ENCODE peak calls at places on chromosomes 4 and X, in ten cellular contexts. X is tibial nerve, Z is fibroblast of the aortic adventitia, U is HL-60, O is endodermal cell, E is IMR-90, Y is testis, M is ovary, P is SK-N-SH, V is epithelial cell of esophagus. A is an unnamed sample.

GRCh38 chr4:11106769-11107168 is 321.9 kb downstream of the HS3ST1 start:
- DNase-seq in P (no peak), M (no peak), U (peak; percentile 55), Y (no peak), X (no peak), Z (peak; percentile 51), V (peak; percentile 44), E (no peak), O (no peak), A (no peak)

GRCh38 chr4:2135083-2135482 is 76.0 kb downstream of the NAT8L start:
- DNase-seq in O (no peak), Z (peak; percentile 22), X (no peak), M (no peak), P (peak; percentile 49), Y (no peak), V (no peak), E (peak; percentile 49), U (peak; percentile 28), A (no peak)

GRCh38 chr4:96315815-96316214 is 475.9 kb downstream of the PDHA2 start:
- DNase-seq in E (no peak), O (no peak), Z (no peak), V (peak; percentile 17), P (no peak), M (no peak), Y (no peak), X (no peak), U (no peak), A (no peak)

GRCh38 chr4:158172558-158173258 is at the start of gene GASK1B:
- DNase-seq in E (peak; percentile 64), X (peak; percentile 23), O (peak; percentile 70), Z (peak; percentile 87), P (peak; percentile 47), V (peak; percentile 69), M (peak; percentile 37), U (no peak), Y (peak; percentile 74), A (no peak)

GRCh38 chr4:77347341-77347740 is 190.3 kb downstream of the CCNG2 start:
- DNase-seq in M (no peak), Y (no peak), Z (no peak), V (no peak), U (peak; percentile 25), O (no peak), E (no peak), X (no peak), P (no peak), A (no peak)

GRCh38 chr4:16026155-16026761 is 57.6 kb downstream of the PROM1 start:
- DNase-seq in O (no peak), P (peak; percentile 39), Y (peak; percentile 41), V (peak; percentile 69), M (no peak), E (peak; percentile 61), X (no peak), U (peak; percentile 14), Z (peak; percentile 78), A (no peak)

GRCh38 chr4:139607302-139608060 is 51.5 kb upstream of the SETD7 start:
- DNase-seq in U (no peak), E (no peak), Y (no peak), P (no peak), X (no peak), Z (peak; percentile 27), M (no peak), V (peak; percentile 31), O (no peak), A (no peak)

GRCh38 chr4:186727149-186727976 is 3.7 kb upstream of the FAT1 start:
- DNase-seq in O (no peak), M (no peak), E (peak; percentile 47), P (no peak), X (no peak), U (no peak), Y (no peak), Z (no peak), V (peak; percentile 60), A (no peak)

GRCh38 chr4:73019462-73020047 is 50.0 kb downstream of the COX18 start:
- DNase-seq in X (no peak), Y (peak; percentile 27), E (peak; percentile 47), U (no peak), P (peak; percentile 49), Z (peak; percentile 76), O (no peak), V (peak; percentile 48), M (no peak), A (no peak)

GRCh38 chrX:65528705-65529340 is 5.8 kb downstream of the LAS1L start:
- DNase-seq in M (peak; percentile 62), P (peak; percentile 74), E (peak; percentile 10), U (no peak), Y (peak; percentile 59), O (peak; percentile 91), Z (peak; percentile 32), X (no peak), V (peak; percentile 22), A (peak; percentile 66)

GRCh38 chrX:10545882-10546281 is 74.5 kb downstream of the MID1 start:
- DNase-seq in Y (no peak), X (no peak), M (no peak), V (no peak), U (no peak), O (no peak), P (no peak), Z (no peak), E (no peak), A (no peak)
- TF ChIP-seq CTCF in Y (no peak), X (no peak), M (no peak), V (no peak), U (no peak), O (no peak), P (no peak), Z (no peak), E (no peak), A (no peak)

GRCh38 chr4:127188847-127189246 is 443.9 kb upstream of the INTU start:
- DNase-seq in V (peak; percentile 26), E (peak; percentile 25), M (no peak), P (no peak), O (peak; percentile 48), X (no peak), Z (no peak), Y (no peak), U (no peak), A (no peak)
- TF ChIP-seq CTCF in V (no peak), E (peak; percentile 23), M (no peak), P (peak; percentile 35), O (peak; percentile 71), X (no peak), Z (no peak), Y (no peak), U (no peak), A (no peak)

GRCh38 chr4:7157140-7157488 is 35.2 kb upstream of the SORCS2 start:
- DNase-seq in M (no peak), O (no peak), Z (no peak), U (no peak), V (no peak), E (no peak), Y (no peak), P (peak; percentile 76), X (peak; percentile 6), A (no peak)

GRCh38 chr4:7153711-7154110 is 38.6 kb upstream of the SORCS2 start:
- DNase-seq in V (no peak), E (no peak), Z (no peak), U (no peak), Y (no peak), O (peak; percentile 20), P (no peak), X (no peak), M (no peak), A (no peak)

GRCh38 chr4:7156273-7157139 is 35.8 kb upstream of the SORCS2 start:
- DNase-seq in V (no peak), E (peak; percentile 25), X (peak; percentile 16), U (no peak), M (peak; percentile 73), Y (peak; percentile 63), Z (peak; percentile 48), O (peak; percentile 87), P (peak; percentile 68), A (peak; percentile 18)

GRCh38 chr4:7154351-7154981 is 37.9 kb upstream of the SORCS2 start:
- DNase-seq in U (no peak), E (no peak), O (peak; percentile 39), Z (no peak), V (no peak), Y (no peak), M (peak; percentile 25), X (no peak), P (no peak), A (no peak)

DNA sequence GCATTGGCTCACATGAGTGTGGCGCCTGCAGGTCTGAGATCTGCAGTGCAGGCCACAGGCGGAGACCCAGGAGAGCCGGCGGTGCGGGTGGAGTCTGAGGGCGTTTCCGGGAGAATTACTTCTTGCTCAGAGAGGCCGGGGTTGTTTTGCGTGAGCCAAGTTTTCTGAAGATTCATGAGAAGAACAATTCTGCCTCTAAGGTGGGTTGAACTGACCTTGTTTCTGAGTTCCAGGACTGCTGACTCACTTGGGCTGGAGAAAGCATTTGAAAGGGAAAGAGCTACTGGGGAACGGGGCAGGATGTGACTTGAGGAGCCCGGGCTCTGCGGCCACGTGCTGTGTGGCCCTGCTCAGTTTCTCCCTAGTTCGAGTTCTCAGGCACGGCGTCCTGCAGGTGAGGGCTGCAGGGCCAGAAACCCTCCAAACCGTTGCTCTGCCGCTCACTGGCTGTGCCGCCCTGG is 36.7 kb upstream of the SORCS2 start:
- DNase-seq in P (no peak), O (peak; percentile 55), E (no peak), U (no peak), V (no peak), M (peak; percentile 67), Z (peak; percentile 65), Y (peak; percentile 48), X (peak; percentile 30), A (peak; percentile 29)
- TF ChIP-seq CTCF in P (no peak), O (no peak), E (no peak), U (no peak), V (no peak), M (no peak), Z (no peak), Y (no peak), X (no peak), A (no peak)

DNA sequence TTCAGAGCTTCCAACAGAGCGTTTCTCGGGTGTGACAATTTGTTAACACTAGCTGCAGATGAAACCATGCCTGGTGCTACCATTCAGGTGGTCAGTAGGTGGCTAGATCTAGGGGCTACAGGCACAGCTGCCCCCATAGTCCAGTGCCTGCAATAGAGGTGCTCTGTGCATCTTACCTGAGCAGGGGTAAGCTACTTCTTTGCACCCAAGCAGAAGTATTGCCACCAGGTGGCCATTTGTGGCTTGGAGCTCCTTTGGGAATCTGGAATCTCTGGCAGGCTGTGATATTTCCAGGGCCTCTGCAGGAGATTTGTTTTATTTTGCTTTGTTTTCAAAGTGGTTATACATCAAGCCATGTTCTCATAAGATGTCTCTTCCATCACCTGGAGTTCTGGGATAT is 170.7 kb upstream of the PUDP start:
- DNase-seq in Z (no peak), M (no peak), U (no peak), P (no peak), X (no peak), V (peak; percentile 2), E (no peak), Y (no peak), O (peak; percentile 45), A (no peak)
- TF ChIP-seq CTCF in Z (no peak), M (no peak), U (no peak), P (no peak), X (no peak), V (peak; percentile 10), E (no peak), Y (no peak), O (peak; percentile 69), A (no peak)